ENCODE peak calls at places on chromosomes 7 and 10, in four cellular contexts. C is IMR-90, G is tibial artery, L is lower lobe of right lung. S is an unnamed sample. For H3K36me3, the result is how much of the 10 kb centered on the place peaks cover.

GRCh38 chr10:27701971-27702537 is 43.6 kb downstream of the MKX start:
- DNase-seq in C (no peak), G (no peak), L (no peak), S (no peak)

GRCh38 chr7:134948736-134949135 is 37.6 kb upstream of the AGBL3 start:
- DNase-seq in C (peak), G (no peak), L (no peak), S (no peak)

GRCh38 chr10:61475449-61475873 is 22.3 kb upstream of the TMEM26 start:
- DNase-seq in C (peak), G (no peak), L (no peak), S (peak)

GRCh38 chr7:154569916-154570315 is 433.0 kb downstream of the PAXIP1 start:
- DNase-seq in C (no peak), G (no peak), L (no peak), S (peak)

GRCh38 chr7:131654249-131654558 is 97.8 kb upstream of the PODXL start:
- DNase-seq in C (no peak), G (no peak), L (no peak), S (no peak)

GRCh38 chr10:86758231-86759072 is 2.0 kb downstream of the BMPR1A start:
- DNase-seq in C (peak), G (no peak), L (no peak), S (no peak)

GRCh38 chr10:112059220-112059619 is 124.3 kb downstream of the GPAM start:
- DNase-seq in C (no peak), G (no peak), L (no peak), S (no peak)

GRCh38 chr10:33655165-33655815 is 320.8 kb upstream of the NRP1 start:
- DNase-seq in C (no peak), G (no peak), L (no peak), S (no peak)

GRCh38 chr10:122459586-122460273 is 1.6 kb upstream of the HTRA1 start:
- DNase-seq in C (peak), G (no peak), L (no peak), S (peak)

GRCh38 chr7:584122-584465 is 64.4 kb upstream of the PDGFA start:
- DNase-seq in C (no peak), G (no peak), L (peak), S (no peak)

GRCh38 chr7:151865070-151865670 is 11.7 kb downstream of the PRKAG2 start:
- DNase-seq in C (no peak), G (no peak), L (no peak), S (no peak)

GRCh38 chr10:48377751-48378585 is 71.5 kb downstream of the MAPK8 start:
- DNase-seq in C (peak), G (no peak), L (no peak), S (no peak)

GRCh38 chr10:88500656-88501055 is 82.5 kb downstream of the RNLS start:
- DNase-seq in C (peak), G (no peak), L (no peak), S (no peak)

GRCh38 chr10:97713828-97714400 is 384 bp downstream of the MARVELD1 start:
- DNase-seq in C (peak), G (peak), L (peak), S (peak)

GRCh38 chr7:10998984-10999757 is 25.5 kb downstream of the PHF14 start:
- DNase-seq in C (peak), G (no peak), L (no peak), S (no peak)

GRCh38 chr7:151695856-151696555 is 176.3 kb upstream of the RHEB start:
- DNase-seq in C (no peak), G (no peak), L (no peak), S (no peak)

GRCh38 chr10:36669615-36670325 is 455.6 kb upstream of the ANKRD30A start:
- DNase-seq in C (no peak), G (no peak), L (no peak), S (no peak)

GRCh38 chr7:127447326-127447945 is 54.9 kb upstream of the ZNF800 start:
- DNase-seq in C (peak), G (no peak), L (no peak), S (peak)

GRCh38 chr10:120516426-120516825 is 59.4 kb downstream of the PLPP4 start:
- DNase-seq in C (no peak), G (no peak), L (no peak), S (no peak)

GRCh38 chr7:155846156-155846555 is 33.9 kb upstream of the SHH start:
- DNase-seq in C (no peak), G (no peak), L (no peak), S (no peak)

GRCh38 chr10:125127986-125128385 is 32.4 kb downstream of the CTBP2 start:
- DNase-seq in C (no peak), G (no peak), L (no peak), S (no peak)

GRCh38 chr7:92244803-92245486 is 769 bp downstream of the KRIT1 start:
- DNase-seq in C (peak), G (no peak), L (no peak), S (peak)

GRCh38 chr10:70915206-70915605 is 26.8 kb upstream of the PCBD1 start:
- DNase-seq in C (no peak), G (no peak), L (peak), S (no peak)

GRCh38 chr7:35504365-35504764 is 190.6 kb downstream of the HERPUD2 start:
- DNase-seq in C (no peak), G (no peak), L (no peak), S (no peak)

GRCh38 chr10:22633106-22633505 is 81.3 kb downstream of the PIP4K2A start:
- DNase-seq in C (no peak), G (no peak), L (no peak), S (no peak)

GRCh38 chr7:71665716-71666115 is 533.8 kb downstream of the GALNT17 start:
- DNase-seq in C (no peak), G (no peak), L (no peak), S (no peak)

GRCh38 chr10:71476249-71477011 is 79.7 kb downstream of the CDH23 start:
- DNase-seq in C (no peak), G (no peak), L (no peak), S (no peak)

GRCh38 chr7:134834689-134835462 is 55.4 kb downstream of the CALD1 start:
- DNase-seq in C (peak), G (peak), L (no peak), S (peak)

GRCh38 chr10:11331706-11332105 is 279.7 kb downstream of the USP6NL start:
- DNase-seq in C (peak), G (no peak), L (no peak), S (peak)

GRCh38 chr7:16651391-16652254 is 5.6 kb downstream of the BZW2 start:
- DNase-seq in C (no peak), G (no peak), L (no peak), S (peak)

GRCh38 chr10:73956476-73957338 is 41.2 kb upstream of the VCL start:
- DNase-seq in C (peak), G (peak), L (no peak), S (peak)

GRCh38 chr7:38507379-38507778 is 123.8 kb downstream of the AMPH start:
- DNase-seq in C (peak), G (no peak), L (no peak), S (no peak)

GRCh38 chr10:102159051-102159597 is 6.9 kb downstream of the NOLC1 start:
- DNase-seq in C (peak), G (no peak), L (no peak), S (peak)
- H3K36me3 ChIP-seq in C (half or more), G (half or more), L (half or more), S (half or more)

DNA sequence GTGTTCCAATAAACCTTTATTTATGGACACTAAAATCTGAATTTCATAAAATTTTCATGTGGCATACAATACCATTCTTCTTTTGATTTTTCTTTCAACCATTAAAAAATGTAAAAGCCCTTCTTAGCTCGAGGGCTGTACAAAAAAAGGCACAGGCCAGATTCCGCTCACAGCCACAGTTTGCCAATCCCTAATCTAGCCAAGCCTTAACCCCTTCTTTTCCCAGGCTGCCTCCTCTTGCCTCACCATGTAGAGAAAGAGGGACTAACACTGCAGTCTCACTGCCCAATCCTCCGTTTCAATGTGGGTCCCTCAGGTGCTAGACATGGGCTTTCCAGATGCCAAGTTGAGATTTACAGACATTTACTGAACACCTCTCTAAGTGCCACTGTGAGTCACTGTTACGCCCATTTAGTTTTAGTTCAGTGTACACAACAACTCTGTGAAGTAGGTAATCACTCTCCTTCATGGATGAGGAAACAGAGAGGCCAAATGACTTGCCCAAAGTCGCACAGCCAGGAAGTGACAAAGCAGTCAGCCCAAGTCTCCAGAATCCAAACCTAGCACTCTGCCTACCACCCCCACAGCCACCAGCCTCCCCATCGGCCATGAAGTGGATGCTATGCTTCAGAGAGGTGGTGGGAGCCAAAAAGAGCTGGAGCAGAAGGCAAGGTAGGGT is 132.7 kb upstream of the PDLIM1 start:
- DNase-seq in C (no peak), G (peak), L (no peak), S (no peak)
- H3K36me3 ChIP-seq in C (under half), G (half or more), L (under half), S (under half)

GRCh38 chr10:811781-812180 is 119.7 kb downstream of the LARP4B start:
- DNase-seq in C (no peak), G (no peak), L (no peak), S (peak)
- H3K36me3 ChIP-seq in C (half or more), G (half or more), L (half or more), S (half or more)

DNA sequence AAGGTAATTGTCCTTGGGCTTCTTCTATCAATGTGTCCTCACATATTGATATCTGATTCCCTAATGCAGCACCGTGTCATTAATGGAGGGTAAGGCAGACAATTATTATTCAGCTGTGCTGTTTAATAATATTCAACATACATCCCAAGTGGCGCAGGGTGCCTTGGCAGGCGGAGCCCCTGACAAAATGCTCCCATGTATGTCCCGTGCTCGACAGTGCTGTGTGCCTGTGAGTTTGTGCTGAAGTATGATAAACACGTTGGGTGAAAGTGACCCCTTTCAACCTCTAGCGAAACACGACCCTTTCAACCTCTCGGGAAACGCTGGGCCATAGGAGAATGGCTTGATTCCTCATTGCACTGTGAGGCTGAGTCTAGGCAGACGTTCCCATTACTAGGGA is 31.3 kb downstream of the PFKP start:
- DNase-seq in C (no peak), G (peak), L (no peak), S (no peak)
- H3K36me3 ChIP-seq in C (under half), G (under half), L (under half), S (under half)

DNA sequence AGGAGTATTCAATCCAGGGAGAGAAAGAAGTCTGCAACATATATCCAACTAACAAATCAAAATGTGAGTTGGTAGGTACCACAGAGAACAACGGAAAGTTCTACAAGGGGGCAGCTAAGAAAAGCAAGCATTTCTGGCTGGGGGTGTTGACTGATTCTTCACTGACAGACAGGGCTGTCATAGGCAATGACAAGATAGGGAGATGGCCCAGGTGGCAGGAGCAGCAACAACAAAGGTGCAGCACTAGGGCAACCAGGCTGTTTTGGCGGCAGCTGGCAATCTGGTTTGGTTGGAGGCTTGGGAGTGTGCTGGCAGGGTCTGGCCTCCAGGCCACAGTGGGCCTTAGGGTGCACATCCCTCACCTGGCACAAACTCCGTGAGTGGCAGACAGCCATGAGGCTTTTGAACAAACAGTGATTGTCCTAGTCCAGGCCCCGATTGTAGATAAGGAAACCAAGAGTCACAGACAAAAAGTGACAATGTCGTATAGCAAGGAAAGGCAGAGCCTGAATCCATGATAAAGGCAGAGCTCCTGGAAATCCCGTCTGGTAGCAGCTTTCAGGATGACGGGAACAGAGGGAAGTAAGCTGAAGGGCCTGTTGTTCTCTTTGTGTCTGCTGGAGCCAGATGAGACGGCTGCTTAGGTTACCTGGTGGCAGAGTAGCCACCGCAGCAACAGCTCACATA is 28.4 kb downstream of the DPCD start:
- DNase-seq in C (no peak), G (no peak), L (no peak), S (no peak)
- H3K36me3 ChIP-seq in C (under half), G (under half), L (half or more), S (under half)

GRCh38 chr10:67933199-67933598 is 48.7 kb downstream of the SIRT1 start:
- DNase-seq in C (no peak), G (no peak), L (no peak), S (no peak)
- H3K36me3 ChIP-seq in C (under half), G (under half), L (half or more), S (under half)

DNA sequence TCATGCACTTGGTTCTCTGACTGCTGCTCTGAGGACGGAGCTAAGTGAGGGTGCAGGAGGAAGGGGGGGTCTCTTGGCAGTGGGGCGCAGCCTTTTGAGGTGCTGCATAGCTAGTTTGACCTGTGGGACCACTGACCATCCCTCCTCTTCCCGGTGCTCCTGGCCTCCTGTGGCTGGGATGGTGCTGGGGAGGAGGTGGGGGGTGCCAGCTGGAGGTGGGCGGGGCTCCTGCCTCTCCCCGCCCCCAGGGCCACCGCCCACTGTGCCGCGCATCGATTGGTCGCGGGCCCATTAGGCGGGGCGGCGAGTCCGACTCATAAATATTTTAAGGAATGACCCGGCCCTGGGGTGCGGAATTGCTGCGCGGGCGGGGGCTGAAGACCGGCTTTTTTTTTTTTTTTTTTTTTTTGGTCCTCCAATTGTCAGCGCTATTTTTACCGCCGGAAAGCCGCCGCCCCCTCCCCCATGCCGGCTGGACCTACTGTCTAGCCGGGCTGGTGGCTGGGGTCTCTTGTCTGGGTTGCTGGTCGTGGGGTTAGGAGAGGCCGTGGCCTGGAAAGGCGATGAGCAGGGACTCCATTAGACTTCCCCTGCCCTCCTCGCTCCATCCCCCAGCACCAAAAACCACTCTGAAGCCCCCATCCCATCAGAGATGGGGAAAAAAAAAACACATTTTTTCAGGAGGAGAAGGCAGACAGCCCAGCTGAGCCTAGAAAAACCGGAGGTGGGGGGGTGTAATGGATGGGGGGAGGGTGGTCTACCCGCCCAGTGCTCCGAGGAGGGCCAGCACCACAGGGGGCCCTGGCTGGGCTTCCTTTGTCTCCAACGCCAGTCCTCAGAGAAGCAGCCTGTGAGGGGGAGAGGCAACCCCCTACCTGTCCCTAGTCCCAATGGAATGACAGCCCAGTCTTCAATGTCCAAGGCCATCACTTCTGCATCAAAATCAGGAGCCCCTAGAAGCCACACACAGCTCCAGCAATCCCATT is 6.4 kb downstream of the SH2B2 start:
- DNase-seq in C (no peak), G (no peak), L (no peak), S (no peak)
- H3K36me3 ChIP-seq in C (under half), G (under half), L (under half), S (under half)

GRCh38 chr7:76074306-76074971 is 26.5 kb downstream of the MDH2 start:
- DNase-seq in C (no peak), G (no peak), L (no peak), S (no peak)
- H3K36me3 ChIP-seq in C (under half), G (under half), L (under half), S (under half)

GRCh38 chr10:12483996-12484944 is 134.9 kb downstream of the CAMK1D start:
- DNase-seq in C (no peak), G (no peak), L (no peak), S (no peak)

GRCh38 chr10:12481956-12482355 is 132.6 kb downstream of the CAMK1D start:
- DNase-seq in C (no peak), G (no peak), L (no peak), S (no peak)

GRCh38 chr10:12482586-12482985 is 133.2 kb downstream of the CAMK1D start:
- DNase-seq in C (no peak), G (no peak), L (no peak), S (no peak)

GRCh38 chr10:12487366-12487765 is 138.0 kb downstream of the CAMK1D start:
- DNase-seq in C (no peak), G (no peak), L (no peak), S (no peak)

GRCh38 chr10:12484945-12485805 is 135.8 kb downstream of the CAMK1D start:
- DNase-seq in C (no peak), G (peak), L (no peak), S (no peak)
- H3K36me3 ChIP-seq in C (under half), G (under half), L (under half), S (under half)

GRCh38 chr10:119041332-119041731 is 11.8 kb downstream of the NANOS1 start:
- DNase-seq in C (no peak), G (no peak), L (no peak), S (no peak)
- H3K36me3 ChIP-seq in C (half or more), G (half or more), L (half or more), S (half or more)

S was measured in astrocyte.